ENCODE peak calls at places on chromosomes 1 and 21, in six cellular contexts. One of them, this sample, is unnamed.

GRCh38 chr1:67676946-67677345 is 8.1 kb upstream of the GADD45A start:
- DNase-seq in fibroblast of mammary gland: no peak
- DNase-seq in heart right ventricle: no peak
- DNase-seq in H9: no peak
- DNase-seq in upper lobe of right lung: no peak
- DNase-seq in HCT116: no peak
- DNase-seq in this sample: no peak

GRCh38 chr1:117732065-117732789 is 126.4 kb downstream of the TENT5C start:
- DNase-seq in upper lobe of right lung: no peak
- DNase-seq in HCT116: no peak
- DNase-seq in fibroblast of mammary gland: no peak
- DNase-seq in heart right ventricle: no peak
- DNase-seq in H9: no peak
- DNase-seq in this sample: no peak

GRCh38 chr1:201279313-201279712 is 4.0 kb upstream of the PKP1 start:
- DNase-seq in H9: no peak
- DNase-seq in heart right ventricle: no peak
- DNase-seq in HCT116: no peak
- DNase-seq in upper lobe of right lung: no peak
- DNase-seq in fibroblast of mammary gland: peak; percentile 63
- DNase-seq in this sample: no peak

GRCh38 chr1:52680353-52680752 is 17.8 kb downstream of the COA7 start:
- DNase-seq in HCT116: no peak
- DNase-seq in fibroblast of mammary gland: no peak
- DNase-seq in heart right ventricle: no peak
- DNase-seq in upper lobe of right lung: no peak
- DNase-seq in H9: no peak
- DNase-seq in this sample: no peak

GRCh38 chr1:112518186-112518585 is 9.4 kb downstream of the WNT2B start:
- DNase-seq in fibroblast of mammary gland: no peak
- DNase-seq in upper lobe of right lung: no peak
- DNase-seq in heart right ventricle: no peak
- DNase-seq in H9: no peak
- DNase-seq in HCT116: no peak
- DNase-seq in this sample: no peak

GRCh38 chr1:200526709-200527612 is 93.6 kb downstream of the KIF14 start:
- DNase-seq in H9: no peak
- DNase-seq in heart right ventricle: no peak
- DNase-seq in upper lobe of right lung: no peak
- DNase-seq in fibroblast of mammary gland: peak; percentile 74
- DNase-seq in HCT116: no peak
- DNase-seq in this sample: no peak

GRCh38 chr1:19402031-19402430 is 83.3 kb downstream of the CAPZB start:
- DNase-seq in H9: no peak
- DNase-seq in upper lobe of right lung: no peak
- DNase-seq in fibroblast of mammary gland: no peak
- DNase-seq in heart right ventricle: no peak
- DNase-seq in HCT116: no peak
- DNase-seq in this sample: no peak

GRCh38 chr1:161768986-161769672 is 3.0 kb downstream of the ATF6 start:
- DNase-seq in fibroblast of mammary gland: no peak
- DNase-seq in H9: no peak
- DNase-seq in upper lobe of right lung: no peak
- DNase-seq in heart right ventricle: no peak
- DNase-seq in HCT116: no peak
- DNase-seq in this sample: no peak

GRCh38 chr1:163821679-163822078 is 499.9 kb downstream of the NUF2 start:
- DNase-seq in HCT116: no peak
- DNase-seq in fibroblast of mammary gland: no peak
- DNase-seq in heart right ventricle: no peak
- DNase-seq in upper lobe of right lung: no peak
- DNase-seq in H9: no peak
- DNase-seq in this sample: no peak

GRCh38 chr1:40893946-40894345 is 31.8 kb upstream of the CITED4 start:
- DNase-seq in H9: no peak
- DNase-seq in HCT116: no peak
- DNase-seq in heart right ventricle: no peak
- DNase-seq in upper lobe of right lung: no peak
- DNase-seq in fibroblast of mammary gland: no peak
- DNase-seq in this sample: no peak

GRCh38 chr1:89167590-89168215 is 8.1 kb downstream of the GBP7 start:
- DNase-seq in fibroblast of mammary gland: no peak
- DNase-seq in HCT116: no peak
- DNase-seq in H9: no peak
- DNase-seq in heart right ventricle: no peak
- DNase-seq in upper lobe of right lung: no peak
- DNase-seq in this sample: no peak

GRCh38 chr1:231931146-231931545 is 304.6 kb downstream of the DISC1 start:
- DNase-seq in upper lobe of right lung: no peak
- DNase-seq in fibroblast of mammary gland: peak; percentile 78
- DNase-seq in HCT116: no peak
- DNase-seq in heart right ventricle: no peak
- DNase-seq in H9: no peak
- DNase-seq in this sample: no peak

GRCh38 chr1:71561729-71562128 is 480.9 kb upstream of the ZRANB2 start:
- DNase-seq in heart right ventricle: no peak
- DNase-seq in upper lobe of right lung: no peak
- DNase-seq in H9: no peak
- DNase-seq in fibroblast of mammary gland: peak; percentile 81
- DNase-seq in HCT116: no peak
- DNase-seq in this sample: no peak

GRCh38 chr1:209688746-209689234 is 13.6 kb downstream of the G0S2 start:
- DNase-seq in H9: no peak
- DNase-seq in fibroblast of mammary gland: peak; percentile 60
- DNase-seq in HCT116: no peak
- DNase-seq in upper lobe of right lung: no peak
- DNase-seq in heart right ventricle: no peak
- DNase-seq in this sample: no peak

GRCh38 chr1:221741364-221741970 is 422 bp downstream of the DUSP10 start:
- DNase-seq in upper lobe of right lung: peak; percentile 72
- DNase-seq in heart right ventricle: no peak
- DNase-seq in fibroblast of mammary gland: no peak
- DNase-seq in H9: no peak
- DNase-seq in HCT116: no peak
- DNase-seq in this sample: peak; percentile 17

DNA sequence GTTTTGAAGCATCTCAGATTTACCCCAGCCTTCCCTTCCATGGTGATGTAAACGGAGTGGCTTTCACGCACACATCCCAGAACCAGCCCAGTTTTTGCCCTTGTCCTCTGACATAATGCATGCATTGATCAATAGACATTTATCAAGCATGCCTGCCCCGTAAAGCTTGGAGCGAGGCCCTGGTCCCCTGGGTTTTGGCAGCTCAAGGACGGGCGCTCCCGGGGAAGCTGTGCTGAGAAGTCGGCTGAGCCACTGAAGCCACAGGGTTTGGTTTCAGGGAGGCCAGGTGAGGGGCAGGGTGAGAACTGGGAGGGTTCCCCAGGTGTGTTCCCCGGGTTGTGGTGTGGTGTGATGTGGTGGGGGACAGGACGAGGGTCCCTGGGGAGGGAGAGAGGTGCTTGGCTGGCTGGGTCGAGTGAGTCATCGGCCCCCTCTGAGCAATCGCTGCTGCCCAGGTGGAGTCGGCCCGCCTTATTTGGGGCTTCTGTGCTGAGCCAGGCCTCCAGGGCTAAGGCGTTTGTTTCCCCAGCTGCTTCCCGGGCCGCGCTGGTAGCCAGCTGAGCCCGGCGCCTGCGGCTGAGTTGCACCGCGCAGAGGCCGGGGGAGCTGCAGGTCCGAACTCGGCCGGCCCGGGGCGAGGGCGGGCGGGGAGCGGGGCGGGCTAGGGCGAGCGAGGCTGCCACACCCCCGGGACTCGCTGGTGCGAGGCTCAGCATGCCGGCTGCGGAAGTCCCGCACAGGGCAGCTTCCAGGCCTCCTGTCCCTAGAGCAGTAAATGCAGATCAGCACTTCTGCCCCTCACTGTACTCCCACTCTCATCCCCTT is 23.6 kb downstream of the ATP2B4 start:
- DNase-seq in fibroblast of mammary gland: peak; percentile 45
- DNase-seq in H9: peak; percentile 80
- DNase-seq in upper lobe of right lung: peak; percentile 82
- DNase-seq in HCT116: no peak
- DNase-seq in heart right ventricle: peak; percentile 70
- DNase-seq in this sample: peak; percentile 83
- TF ChIP-seq CTCF in fibroblast of mammary gland: no peak
- TF ChIP-seq CTCF in H9: peak; percentile 27
- TF ChIP-seq CTCF in upper lobe of right lung: peak; percentile 10
- TF ChIP-seq CTCF in HCT116: no peak
- TF ChIP-seq CTCF in heart right ventricle: no peak
- TF ChIP-seq CTCF in this sample: no peak

GRCh38 chr1:5921671-5922070 is 70.6 kb downstream of the NPHP4 start:
- DNase-seq in upper lobe of right lung: no peak
- DNase-seq in H9: no peak
- DNase-seq in HCT116: no peak
- DNase-seq in heart right ventricle: no peak
- DNase-seq in fibroblast of mammary gland: no peak
- DNase-seq in this sample: no peak
- TF ChIP-seq CTCF in upper lobe of right lung: no peak
- TF ChIP-seq CTCF in H9: no peak
- TF ChIP-seq CTCF in HCT116: no peak
- TF ChIP-seq CTCF in heart right ventricle: no peak
- TF ChIP-seq CTCF in fibroblast of mammary gland: no peak
- TF ChIP-seq CTCF in this sample: no peak

GRCh38 chr21:25995283-25995682 is 175.3 kb downstream of the APP start:
- DNase-seq in upper lobe of right lung: no peak
- DNase-seq in heart right ventricle: no peak
- DNase-seq in H9: no peak
- DNase-seq in HCT116: no peak
- DNase-seq in fibroblast of mammary gland: no peak
- DNase-seq in this sample: no peak
- TF ChIP-seq CTCF in upper lobe of right lung: no peak
- TF ChIP-seq CTCF in heart right ventricle: no peak
- TF ChIP-seq CTCF in H9: no peak
- TF ChIP-seq CTCF in HCT116: no peak
- TF ChIP-seq CTCF in fibroblast of mammary gland: no peak
- TF ChIP-seq CTCF in this sample: no peak

GRCh38 chr1:1305300-1306069 is 2.2 kb downstream of the ACAP3 start:
- DNase-seq in fibroblast of mammary gland: peak; percentile 79
- DNase-seq in H9: peak; percentile 56
- DNase-seq in HCT116: no peak
- DNase-seq in upper lobe of right lung: no peak
- DNase-seq in heart right ventricle: peak; percentile 73
- DNase-seq in this sample: no peak
- TF ChIP-seq CTCF in fibroblast of mammary gland: peak; percentile 2
- TF ChIP-seq CTCF in H9: no peak
- TF ChIP-seq CTCF in HCT116: no peak
- TF ChIP-seq CTCF in upper lobe of right lung: no peak
- TF ChIP-seq CTCF in heart right ventricle: peak; percentile 11
- TF ChIP-seq CTCF in this sample: no peak

DNA sequence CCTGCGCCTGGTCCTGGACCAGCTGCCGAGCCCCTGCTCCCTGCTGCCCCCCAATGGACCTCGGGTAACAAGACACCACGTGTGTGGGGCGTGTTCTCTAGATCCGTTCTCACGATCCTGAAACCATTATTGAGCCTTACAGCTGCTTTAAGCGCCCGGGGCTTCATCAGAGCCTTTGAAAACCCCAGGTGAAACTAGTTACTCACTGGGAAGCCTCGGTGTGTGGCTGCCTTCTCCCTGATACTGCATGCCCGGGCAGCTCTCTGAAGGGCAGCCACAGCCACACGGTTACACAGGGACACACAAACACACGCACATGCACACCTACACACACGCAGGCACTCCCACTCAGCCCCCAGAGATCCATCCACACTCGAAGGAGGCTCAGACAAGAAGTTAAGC is 5.3 kb downstream of the HES2 start:
- DNase-seq in upper lobe of right lung: no peak
- DNase-seq in HCT116: peak; percentile 59
- DNase-seq in heart right ventricle: no peak
- DNase-seq in fibroblast of mammary gland: peak; percentile 46
- DNase-seq in H9: peak; percentile 88
- DNase-seq in this sample: peak; percentile 65
- TF ChIP-seq CTCF in upper lobe of right lung: peak; percentile 37
- TF ChIP-seq CTCF in HCT116: no peak
- TF ChIP-seq CTCF in heart right ventricle: peak; percentile 54
- TF ChIP-seq CTCF in fibroblast of mammary gland: peak; percentile 52
- TF ChIP-seq CTCF in H9: peak; percentile 81
- TF ChIP-seq CTCF in this sample: peak; percentile 57

DNA sequence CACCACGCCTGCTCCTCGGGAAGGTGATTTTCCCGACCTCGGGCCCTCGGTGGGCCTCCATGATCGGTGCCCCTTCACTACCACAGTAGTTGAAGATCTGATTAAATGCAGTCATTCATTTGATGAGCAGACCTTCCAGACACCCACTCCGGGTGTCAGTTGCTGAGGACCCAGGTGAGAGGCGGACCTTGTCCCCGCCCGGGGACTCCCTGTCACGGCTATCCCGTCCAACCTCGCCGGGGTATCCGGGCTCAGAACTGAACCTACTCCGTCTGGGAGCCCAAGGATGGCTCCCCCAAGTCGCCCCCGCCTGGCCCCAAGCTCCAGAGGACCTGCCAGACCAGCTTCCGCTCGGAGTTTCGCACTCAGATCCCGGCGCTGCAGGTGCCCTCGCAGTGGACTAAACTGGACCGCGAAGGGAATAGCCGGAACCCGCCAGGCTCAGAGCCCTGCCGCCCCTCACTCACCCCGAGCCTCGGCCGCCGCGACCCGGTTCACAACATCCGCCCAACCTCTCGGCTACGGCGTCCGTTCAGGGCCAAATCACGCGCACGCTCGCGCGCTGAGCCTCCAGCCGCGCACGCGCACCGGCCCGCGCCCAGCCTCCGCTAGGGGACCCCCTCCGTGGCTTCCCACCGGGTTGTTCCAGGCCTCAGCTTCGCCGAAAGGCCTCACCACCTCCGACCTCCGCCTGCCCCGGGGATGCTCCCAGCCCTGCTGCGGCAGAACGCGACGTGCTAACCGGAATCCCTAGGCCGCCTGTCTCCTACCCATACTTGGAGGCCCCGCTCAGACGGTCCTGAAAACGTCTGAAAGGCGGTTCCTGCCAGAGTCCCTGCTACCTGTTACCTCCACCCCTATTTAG is 22.3 kb downstream of the RNU1-3 start:
- DNase-seq in H9: peak; percentile 99
- DNase-seq in heart right ventricle: peak; percentile 100
- DNase-seq in HCT116: peak; percentile 97
- DNase-seq in upper lobe of right lung: peak; percentile 99
- DNase-seq in fibroblast of mammary gland: peak; percentile 91
- DNase-seq in this sample: peak; percentile 99
- TF ChIP-seq CTCF in H9: peak; percentile 66
- TF ChIP-seq CTCF in heart right ventricle: peak; percentile 83
- TF ChIP-seq CTCF in HCT116: no peak
- TF ChIP-seq CTCF in upper lobe of right lung: peak; percentile 65
- TF ChIP-seq CTCF in fibroblast of mammary gland: no peak
- TF ChIP-seq CTCF in this sample: peak; percentile 12